ENCODE peak calls at places on chromosomes 16 and 17, in nine cellular contexts. One of them, this sample, is unnamed.

GRCh38 chr17:6107791-6108190 is 37.6 kb downstream of the WSCD1 start:
- DNase-seq in SK-MEL-5: no peak
- DNase-seq in fibroblast of lung: no peak
- DNase-seq in hepatocyte: no peak
- DNase-seq in lower leg skin: peak; percentile 52
- DNase-seq in stimulated activated CD4-positive, alpha-beta T cell treated with anti-CD3 and anti-CD28 coated beads, Interleukin-15, amount 100 ng/mL, for 1 hour: no peak
- DNase-seq in HuH-7: no peak
- DNase-seq in Peyer's patch: peak; percentile 22
- DNase-seq in EH: no peak
- DNase-seq in this sample: no peak

GRCh38 chr17:28335959-28336871 is 654 bp downstream of the TNFAIP1 start:
- DNase-seq in SK-MEL-5: peak; percentile 71
- DNase-seq in fibroblast of lung: peak; percentile 96
- DNase-seq in hepatocyte: peak; percentile 92
- DNase-seq in lower leg skin: peak; percentile 90
- DNase-seq in stimulated activated CD4-positive, alpha-beta T cell treated with anti-CD3 and anti-CD28 coated beads, Interleukin-15, amount 100 ng/mL, for 1 hour: no peak
- DNase-seq in HuH-7: peak; percentile 57
- DNase-seq in Peyer's patch: peak; percentile 63
- DNase-seq in EH: peak; percentile 94
- DNase-seq in this sample: peak; percentile 68

GRCh38 chr17:75941442-75941819 is 589 bp upstream of the FBF1 start:
- DNase-seq in SK-MEL-5: no peak
- DNase-seq in fibroblast of lung: no peak
- DNase-seq in hepatocyte: no peak
- DNase-seq in lower leg skin: no peak
- DNase-seq in stimulated activated CD4-positive, alpha-beta T cell treated with anti-CD3 and anti-CD28 coated beads, Interleukin-15, amount 100 ng/mL, for 1 hour: no peak
- DNase-seq in HuH-7: no peak
- DNase-seq in Peyer's patch: peak; percentile 46
- DNase-seq in EH: no peak
- DNase-seq in this sample: no peak

GRCh38 chr16:18829221-18829620 is 27.9 kb upstream of the ARL6IP1 start:
- DNase-seq in SK-MEL-5: no peak
- DNase-seq in fibroblast of lung: no peak
- DNase-seq in hepatocyte: no peak
- DNase-seq in lower leg skin: no peak
- DNase-seq in stimulated activated CD4-positive, alpha-beta T cell treated with anti-CD3 and anti-CD28 coated beads, Interleukin-15, amount 100 ng/mL, for 1 hour: no peak
- DNase-seq in HuH-7: no peak
- DNase-seq in Peyer's patch: no peak
- DNase-seq in EH: no peak
- DNase-seq in this sample: no peak

GRCh38 chr16:19857593-19857992 is 27.1 kb downstream of the GPRC5B start:
- DNase-seq in SK-MEL-5: peak; percentile 79
- DNase-seq in fibroblast of lung: no peak
- DNase-seq in hepatocyte: no peak
- DNase-seq in lower leg skin: no peak
- DNase-seq in stimulated activated CD4-positive, alpha-beta T cell treated with anti-CD3 and anti-CD28 coated beads, Interleukin-15, amount 100 ng/mL, for 1 hour: no peak
- DNase-seq in HuH-7: no peak
- DNase-seq in Peyer's patch: no peak
- DNase-seq in EH: no peak
- DNase-seq in this sample: no peak

GRCh38 chr16:65070831-65071230 is 51.0 kb downstream of the CDH11 start:
- DNase-seq in SK-MEL-5: peak; percentile 83
- DNase-seq in fibroblast of lung: peak; percentile 98
- DNase-seq in hepatocyte: peak; percentile 83
- DNase-seq in lower leg skin: no peak
- DNase-seq in stimulated activated CD4-positive, alpha-beta T cell treated with anti-CD3 and anti-CD28 coated beads, Interleukin-15, amount 100 ng/mL, for 1 hour: no peak
- DNase-seq in HuH-7: no peak
- DNase-seq in Peyer's patch: peak; percentile 56
- DNase-seq in EH: peak; percentile 99
- DNase-seq in this sample: peak; percentile 26

GRCh38 chr17:52410781-52411180 is 252.3 kb upstream of the CA10 start:
- DNase-seq in SK-MEL-5: no peak
- DNase-seq in fibroblast of lung: no peak
- DNase-seq in hepatocyte: peak; percentile 13
- DNase-seq in lower leg skin: no peak
- DNase-seq in stimulated activated CD4-positive, alpha-beta T cell treated with anti-CD3 and anti-CD28 coated beads, Interleukin-15, amount 100 ng/mL, for 1 hour: no peak
- DNase-seq in HuH-7: no peak
- DNase-seq in Peyer's patch: no peak
- DNase-seq in EH: no peak
- DNase-seq in this sample: no peak

GRCh38 chr17:64354824-64355535 is 35.7 kb downstream of the PECAM1 start:
- DNase-seq in SK-MEL-5: no peak
- DNase-seq in fibroblast of lung: peak; percentile 60
- DNase-seq in hepatocyte: no peak
- DNase-seq in lower leg skin: peak; percentile 75
- DNase-seq in stimulated activated CD4-positive, alpha-beta T cell treated with anti-CD3 and anti-CD28 coated beads, Interleukin-15, amount 100 ng/mL, for 1 hour: no peak
- DNase-seq in HuH-7: no peak
- DNase-seq in Peyer's patch: no peak
- DNase-seq in EH: no peak
- DNase-seq in this sample: no peak

GRCh38 chr17:13584701-13585080 is 17.0 kb downstream of the HS3ST3A1 start:
- DNase-seq in SK-MEL-5: no peak
- DNase-seq in fibroblast of lung: peak; percentile 86
- DNase-seq in hepatocyte: no peak
- DNase-seq in lower leg skin: no peak
- DNase-seq in stimulated activated CD4-positive, alpha-beta T cell treated with anti-CD3 and anti-CD28 coated beads, Interleukin-15, amount 100 ng/mL, for 1 hour: no peak
- DNase-seq in HuH-7: no peak
- DNase-seq in Peyer's patch: no peak
- DNase-seq in EH: peak; percentile 54
- DNase-seq in this sample: no peak

GRCh38 chr17:13031718-13032350 is 14.0 kb upstream of the ELAC2 start:
- DNase-seq in SK-MEL-5: peak; percentile 70
- DNase-seq in fibroblast of lung: peak; percentile 20
- DNase-seq in hepatocyte: peak; percentile 60
- DNase-seq in lower leg skin: peak; percentile 87
- DNase-seq in stimulated activated CD4-positive, alpha-beta T cell treated with anti-CD3 and anti-CD28 coated beads, Interleukin-15, amount 100 ng/mL, for 1 hour: no peak
- DNase-seq in HuH-7: peak; percentile 34
- DNase-seq in Peyer's patch: peak; percentile 65
- DNase-seq in EH: peak; percentile 60
- DNase-seq in this sample: peak; percentile 53

GRCh38 chr16:50474138-50474537 is 74.1 kb upstream of the NKD1 start:
- DNase-seq in SK-MEL-5: no peak
- DNase-seq in fibroblast of lung: no peak
- DNase-seq in hepatocyte: no peak
- DNase-seq in lower leg skin: peak; percentile 25
- DNase-seq in stimulated activated CD4-positive, alpha-beta T cell treated with anti-CD3 and anti-CD28 coated beads, Interleukin-15, amount 100 ng/mL, for 1 hour: no peak
- DNase-seq in HuH-7: no peak
- DNase-seq in Peyer's patch: no peak
- DNase-seq in EH: no peak
- DNase-seq in this sample: no peak

GRCh38 chr16:28901862-28902261 is 23.2 kb downstream of the RABEP2 start:
- DNase-seq in SK-MEL-5: no peak
- DNase-seq in fibroblast of lung: no peak
- DNase-seq in hepatocyte: no peak
- DNase-seq in lower leg skin: no peak
- DNase-seq in stimulated activated CD4-positive, alpha-beta T cell treated with anti-CD3 and anti-CD28 coated beads, Interleukin-15, amount 100 ng/mL, for 1 hour: no peak
- DNase-seq in HuH-7: no peak
- DNase-seq in Peyer's patch: no peak
- DNase-seq in EH: no peak
- DNase-seq in this sample: no peak

GRCh38 chr17:61389670-61390478 is 9.8 kb upstream of the TBX2 start:
- DNase-seq in SK-MEL-5: peak; percentile 72
- DNase-seq in fibroblast of lung: no peak
- DNase-seq in hepatocyte: peak; percentile 74
- DNase-seq in lower leg skin: no peak
- DNase-seq in stimulated activated CD4-positive, alpha-beta T cell treated with anti-CD3 and anti-CD28 coated beads, Interleukin-15, amount 100 ng/mL, for 1 hour: no peak
- DNase-seq in HuH-7: peak; percentile 82
- DNase-seq in Peyer's patch: peak; percentile 61
- DNase-seq in EH: peak; percentile 55
- DNase-seq in this sample: peak; percentile 57

GRCh38 chr16:79169239-79169638 is 431.3 kb downstream of the MAF start:
- DNase-seq in SK-MEL-5: peak; percentile 49
- DNase-seq in fibroblast of lung: peak; percentile 0
- DNase-seq in hepatocyte: peak; percentile 30
- DNase-seq in lower leg skin: no peak
- DNase-seq in stimulated activated CD4-positive, alpha-beta T cell treated with anti-CD3 and anti-CD28 coated beads, Interleukin-15, amount 100 ng/mL, for 1 hour: no peak
- DNase-seq in HuH-7: no peak
- DNase-seq in Peyer's patch: no peak
- DNase-seq in EH: no peak
- DNase-seq in this sample: no peak

GRCh38 chr17:28737770-28738679 is 5.8 kb upstream of the TRAF4 start:
- DNase-seq in SK-MEL-5: no peak
- DNase-seq in fibroblast of lung: no peak
- DNase-seq in hepatocyte: no peak
- DNase-seq in lower leg skin: no peak
- DNase-seq in stimulated activated CD4-positive, alpha-beta T cell treated with anti-CD3 and anti-CD28 coated beads, Interleukin-15, amount 100 ng/mL, for 1 hour: no peak
- DNase-seq in HuH-7: no peak
- DNase-seq in Peyer's patch: peak; percentile 89
- DNase-seq in EH: no peak
- DNase-seq in this sample: no peak

GRCh38 chr17:39064374-39064773 is 87.1 kb downstream of the PLXDC1 start:
- DNase-seq in SK-MEL-5: no peak
- DNase-seq in fibroblast of lung: peak; percentile 93
- DNase-seq in hepatocyte: no peak
- DNase-seq in lower leg skin: no peak
- DNase-seq in stimulated activated CD4-positive, alpha-beta T cell treated with anti-CD3 and anti-CD28 coated beads, Interleukin-15, amount 100 ng/mL, for 1 hour: no peak
- DNase-seq in HuH-7: no peak
- DNase-seq in Peyer's patch: no peak
- DNase-seq in EH: peak; percentile 87
- DNase-seq in this sample: no peak

GRCh38 chr17:57391857-57392256 is 135.5 kb downstream of the MSI2 start:
- DNase-seq in SK-MEL-5: no peak
- DNase-seq in fibroblast of lung: no peak
- DNase-seq in hepatocyte: no peak
- DNase-seq in lower leg skin: no peak
- DNase-seq in stimulated activated CD4-positive, alpha-beta T cell treated with anti-CD3 and anti-CD28 coated beads, Interleukin-15, amount 100 ng/mL, for 1 hour: no peak
- DNase-seq in HuH-7: no peak
- DNase-seq in Peyer's patch: no peak
- DNase-seq in EH: no peak
- DNase-seq in this sample: no peak

This sample was measured in stomach.